ENCODE peak calls at places on chromosomes 16 and 17, in nine cellular contexts. M, W, T, N, B, V, O, Z and C are unnamed samples.

GRCh38 chr17:66426397-66427033 is 124.1 kb downstream of the PRKCA start:
- DNase-seq in M (no peak), W (no peak), T (no peak), N (peak), B (no peak), V (no peak), O (no peak), Z (no peak), C (no peak)

GRCh38 chr17:27620721-27621120 is 10.3 kb upstream of the LGALS9 start:
- DNase-seq in M (no peak), W (no peak), T (no peak), N (no peak), B (no peak), V (no peak), O (no peak), Z (no peak), C (no peak)

GRCh38 chr16:66335704-66336329 is 30.7 kb upstream of the CDH5 start:
- DNase-seq in M (no peak), W (no peak), T (no peak), N (no peak), B (no peak), V (no peak), O (no peak), Z (no peak), C (no peak)

GRCh38 chr16:50309527-50310307 is 43.4 kb downstream of the ADCY7 start:
- DNase-seq in M (no peak), W (peak), T (no peak), N (no peak), B (no peak), V (peak), O (peak), Z (no peak), C (no peak)

GRCh38 chr17:38701504-38702165 is 3.4 kb upstream of the MLLT6 start:
- DNase-seq in M (no peak), W (no peak), T (no peak), N (peak), B (peak), V (peak), O (no peak), Z (no peak), C (no peak)

GRCh38 chr17:75001915-75002843 is 10.3 kb upstream of the MRPL58 start:
- DNase-seq in M (no peak), W (no peak), T (no peak), N (peak), B (no peak), V (no peak), O (no peak), Z (no peak), C (no peak)

GRCh38 chr16:11719171-11719570 is 23.5 kb downstream of the TXNDC11 start:
- DNase-seq in M (no peak), W (no peak), T (no peak), N (no peak), B (no peak), V (no peak), O (no peak), Z (no peak), C (no peak)

GRCh38 chr17:65850486-65850885 is 289.0 kb upstream of the AXIN2 start:
- DNase-seq in M (no peak), W (no peak), T (no peak), N (peak), B (no peak), V (no peak), O (no peak), Z (no peak), C (no peak)

GRCh38 chr17:61474235-61474927 is 22.2 kb downstream of the TBX4 start:
- DNase-seq in M (no peak), W (no peak), T (no peak), N (no peak), B (no peak), V (no peak), O (no peak), Z (no peak), C (peak)

GRCh38 chr16:12060751-12061150 is 84.2 kb downstream of the SNX29 start:
- DNase-seq in M (no peak), W (no peak), T (no peak), N (no peak), B (no peak), V (no peak), O (no peak), Z (no peak), C (no peak)

GRCh38 chr16:70512456-70512855 is 10.9 kb downstream of the COG4 start:
- DNase-seq in M (no peak), W (no peak), T (no peak), N (no peak), B (no peak), V (no peak), O (no peak), Z (no peak), C (peak)

GRCh38 chr17:80477647-80478478 is 1.5 kb upstream of the NPTX1 start:
- DNase-seq in M (peak), W (no peak), T (no peak), N (peak), B (peak), V (no peak), O (no peak), Z (no peak), C (peak)

GRCh38 chr17:31907342-31907975 is 6.0 kb upstream of the UTP6 start:
- DNase-seq in M (no peak), W (no peak), T (no peak), N (no peak), B (no peak), V (peak), O (no peak), Z (no peak), C (no peak)

GRCh38 chr17:63696381-63696961 is 3.5 kb downstream of the LIMD2 start:
- DNase-seq in M (peak), W (peak), T (no peak), N (peak), B (peak), V (no peak), O (no peak), Z (no peak), C (no peak)
- TF ChIP-seq CTCF in M (peak), W (no peak), T (peak), N (no peak), B (peak), V (no peak), O (peak), Z (peak), C (no peak)

GRCh38 chr17:15436399-15437369 is 30.7 kb downstream of the CDRT4 start:
- DNase-seq in M (no peak), W (no peak), T (peak), N (no peak), B (peak), V (no peak), O (no peak), Z (no peak), C (no peak)
- TF ChIP-seq CTCF in M (peak), W (no peak), T (peak), N (no peak), B (no peak), V (no peak), O (peak), Z (no peak), C (no peak)

GRCh38 chr16:6019490-6019991 is 921.9 kb upstream of the EEF2KMT start:
- DNase-seq in M (peak), W (no peak), T (no peak), N (no peak), B (no peak), V (no peak), O (no peak), Z (no peak), C (no peak)

GRCh38 chr16:6018848-6019489 is 921.4 kb upstream of the EEF2KMT start:
- DNase-seq in M (peak), W (no peak), T (no peak), N (no peak), B (no peak), V (no peak), O (no peak), Z (no peak), C (no peak)

GRCh38 chr16:6012716-6013115 is 915.1 kb upstream of the EEF2KMT start:
- DNase-seq in M (no peak), W (no peak), T (no peak), N (no peak), B (no peak), V (no peak), O (no peak), Z (no peak), C (no peak)

GRCh38 chr16:6020162-6020980 is 922.8 kb upstream of the EEF2KMT start:
- DNase-seq in M (peak), W (no peak), T (no peak), N (no peak), B (no peak), V (no peak), O (no peak), Z (no peak), C (no peak)

DNA sequence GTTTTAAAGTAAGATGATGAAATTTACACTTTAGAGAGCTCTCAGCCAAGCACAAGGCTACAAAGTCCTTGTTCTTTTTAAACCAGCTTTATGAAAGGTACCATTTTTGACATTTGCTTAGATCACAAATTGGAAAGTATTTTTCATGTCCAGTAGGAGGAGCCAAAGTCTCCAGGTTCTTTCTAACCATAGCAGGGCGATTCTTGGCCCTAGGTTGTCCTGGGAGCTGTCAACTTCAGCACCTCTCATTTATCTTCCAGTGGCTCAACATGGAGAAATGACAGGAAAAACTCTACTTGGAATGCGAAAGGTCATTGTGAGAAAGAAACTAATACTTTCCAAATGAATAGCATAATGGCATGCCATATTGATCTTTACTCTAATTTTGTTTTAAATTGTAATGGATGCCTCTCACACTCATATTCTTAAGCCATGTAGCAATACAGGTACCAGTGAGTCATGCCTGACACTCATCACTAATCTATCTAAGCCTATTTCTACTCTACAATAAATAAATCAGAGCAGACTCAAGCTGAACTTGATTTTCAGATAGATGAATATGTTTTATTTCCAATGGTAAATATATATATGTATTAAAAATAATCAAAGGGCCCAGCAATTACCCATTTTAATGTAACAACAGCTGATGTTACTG is 919.1 kb upstream of the EEF2KMT start:
- DNase-seq in M (peak), W (no peak), T (peak), N (peak), B (peak), V (no peak), O (no peak), Z (no peak), C (peak)
- TF ChIP-seq CTCF in M (peak), W (no peak), T (peak), N (no peak), B (peak), V (no peak), O (peak), Z (no peak), C (no peak)

DNA sequence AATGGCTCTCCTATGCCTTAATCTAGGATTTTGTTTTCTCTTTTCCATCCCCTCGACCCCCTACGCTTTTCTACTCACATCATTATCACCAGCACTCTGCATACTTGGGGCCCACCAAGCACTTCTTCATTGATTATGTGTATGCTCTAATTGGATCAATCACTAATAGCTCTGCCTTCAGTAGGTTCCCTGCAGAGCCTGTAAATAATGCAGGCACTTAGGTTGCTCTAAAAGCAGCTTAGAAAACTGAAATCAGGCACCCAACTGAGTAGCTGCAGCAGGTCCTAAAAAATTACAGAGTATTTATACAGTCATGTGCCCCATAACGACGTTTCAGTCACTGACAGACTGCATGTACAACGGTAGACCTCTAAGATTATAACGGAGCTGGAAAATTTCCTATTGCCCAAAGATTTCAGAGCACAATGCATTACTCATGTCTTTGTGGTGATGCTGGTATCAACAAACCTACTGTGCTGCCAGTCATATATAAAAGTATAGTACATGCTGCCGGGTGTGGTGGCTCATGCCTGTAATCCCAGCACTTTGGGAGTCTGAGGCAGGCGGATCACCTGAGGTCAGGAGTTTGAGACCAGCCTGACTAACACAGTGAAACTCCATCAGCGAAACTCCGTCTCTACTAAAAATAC is 280.4 kb downstream of the HS3ST3B1 start:
- DNase-seq in M (peak), W (no peak), T (no peak), N (no peak), B (no peak), V (no peak), O (no peak), Z (no peak), C (no peak)
- TF ChIP-seq CTCF in M (no peak), W (no peak), T (no peak), N (no peak), B (no peak), V (no peak), O (no peak), Z (no peak), C (no peak)

GRCh38 chr16:1492923-1493745 is at the start of gene TELO2:
- DNase-seq in M (peak), W (no peak), T (no peak), N (peak), B (peak), V (peak), O (peak), Z (no peak), C (peak)
- TF ChIP-seq CTCF in M (no peak), W (no peak), T (no peak), N (no peak), B (no peak), V (no peak), O (no peak), Z (no peak), C (no peak)

GRCh38 chr16:67930678-67931211 is 917 bp downstream of the CTRL start:
- DNase-seq in M (no peak), W (no peak), T (no peak), N (no peak), B (no peak), V (no peak), O (no peak), Z (no peak), C (no peak)

GRCh38 chr16:67928147-67928546 is 3.5 kb downstream of the CTRL start:
- DNase-seq in M (no peak), W (no peak), T (no peak), N (no peak), B (no peak), V (no peak), O (no peak), Z (no peak), C (no peak)

GRCh38 chr16:67927131-67927941 is 4.3 kb downstream of the CTRL start:
- DNase-seq in M (no peak), W (no peak), T (no peak), N (no peak), B (no peak), V (no peak), O (no peak), Z (no peak), C (no peak)

GRCh38 chr16:67930191-67930590 is 1.5 kb downstream of the CTRL start:
- DNase-seq in M (no peak), W (no peak), T (no peak), N (no peak), B (no peak), V (no peak), O (no peak), Z (no peak), C (no peak)

GRCh38 chr16:67928561-67929364 is 2.9 kb downstream of the CTRL start:
- DNase-seq in M (peak), W (no peak), T (no peak), N (peak), B (peak), V (peak), O (no peak), Z (no peak), C (peak)
- TF ChIP-seq CTCF in M (peak), W (peak), T (peak), N (peak), B (peak), V (peak), O (peak), Z (peak), C (peak)

DNA sequence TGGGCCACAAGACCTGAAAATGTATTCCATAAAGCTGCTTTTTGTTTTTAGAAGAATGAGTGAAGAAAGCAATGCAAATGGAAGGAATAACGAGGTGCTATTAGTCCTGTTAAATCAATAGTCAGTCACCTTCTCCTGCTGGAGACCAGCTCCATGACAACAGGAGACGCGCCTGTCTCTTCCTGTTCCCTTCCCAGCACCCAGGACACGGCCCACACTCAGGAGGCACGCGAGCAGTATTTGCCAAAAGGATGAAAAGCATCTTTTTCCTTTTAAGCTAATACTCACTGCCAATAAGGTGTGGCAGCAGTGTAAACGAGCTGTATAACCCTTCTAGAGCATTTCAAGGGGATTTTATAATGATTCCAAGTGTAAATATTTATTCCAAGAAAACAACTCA is 37.7 kb downstream of the GTF3C1 start:
- DNase-seq in M (no peak), W (no peak), T (no peak), N (no peak), B (no peak), V (no peak), O (no peak), Z (no peak), C (no peak)
- TF ChIP-seq CTCF in M (no peak), W (no peak), T (no peak), N (no peak), B (no peak), V (no peak), O (no peak), Z (no peak), C (no peak)

GRCh38 chr16:57382535-57383275 is 10.4 kb downstream of the CX3CL1 start:
- DNase-seq in M (no peak), W (no peak), T (no peak), N (no peak), B (no peak), V (no peak), O (no peak), Z (no peak), C (no peak)
- TF ChIP-seq CTCF in M (no peak), W (no peak), T (no peak), N (peak), B (no peak), V (no peak), O (no peak), Z (no peak), C (no peak)

DNA sequence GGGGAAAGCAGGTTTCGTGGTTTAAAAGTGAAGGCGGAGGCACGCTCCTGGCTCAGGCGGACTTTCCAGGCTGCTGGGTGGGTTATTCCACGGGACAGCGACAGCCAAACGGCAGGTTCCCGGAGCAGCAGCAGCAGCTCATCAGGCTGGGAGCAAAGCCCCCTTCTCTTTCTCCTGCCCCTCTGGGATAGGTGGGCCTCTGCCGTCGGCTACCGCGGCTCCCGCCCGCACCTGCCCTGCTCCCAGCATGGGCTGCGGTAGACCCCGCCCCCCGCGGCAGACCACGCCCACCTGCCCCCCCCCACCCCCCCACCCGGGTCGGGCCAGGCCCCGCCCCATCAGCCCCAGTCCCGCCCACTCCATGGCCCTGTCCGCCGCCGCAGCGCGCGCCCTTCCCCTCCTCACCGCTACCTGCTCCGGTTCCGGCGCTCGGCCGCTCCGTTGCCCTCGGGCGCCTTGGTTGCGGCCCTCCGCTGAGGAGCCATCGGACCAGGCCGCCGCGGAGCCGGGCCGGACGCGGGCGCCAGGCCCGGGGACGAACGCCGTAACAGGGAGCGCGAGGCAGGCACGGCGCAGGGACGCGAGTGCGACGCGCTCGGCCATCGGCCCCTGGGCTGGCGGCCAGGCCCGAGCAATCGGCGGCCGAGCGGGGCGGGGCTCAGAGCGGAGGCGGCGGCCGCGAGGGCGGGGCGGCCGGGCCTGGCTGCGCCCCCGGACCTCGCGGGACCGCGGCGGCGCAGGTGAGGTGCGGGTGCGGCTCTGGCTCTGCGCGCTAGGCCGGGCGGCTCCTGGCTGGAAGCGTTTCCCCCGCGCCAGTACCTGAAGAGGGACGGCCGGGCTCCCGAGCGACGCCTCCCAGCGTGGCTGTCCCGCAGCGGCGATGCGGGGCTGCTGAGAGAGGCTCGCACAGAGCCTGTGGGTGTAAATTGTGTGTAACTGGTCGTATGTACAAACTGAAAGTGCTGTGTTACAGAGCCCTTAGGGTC is at the start of the genes HEXD and OGFOD3:
- DNase-seq in M (peak), W (no peak), T (no peak), N (peak), B (peak), V (peak), O (peak), Z (no peak), C (peak)
- TF ChIP-seq CTCF in M (no peak), W (no peak), T (no peak), N (no peak), B (no peak), V (peak), O (no peak), Z (no peak), C (no peak)